ENCODE peak calls at places on chromosomes 5 and 9, in nine cellular contexts. T is CD4-positive, alpha-beta memory T cell; B is GM20000; Q is effector CD4-positive, alpha-beta T cell; M is choroid plexus epithelial cell; X is SJSA1; I is cardiac muscle cell; N is mesothelial cell of epicardium; J is activated naive CD4-positive, alpha-beta T cell. U is an unnamed sample.

GRCh38 chr5:89473196-89473595 is 590.2 kb upstream of the MEF2C start:
- DNase-seq in Q (no peak), N (no peak), I (no peak), B (no peak), J (no peak), X (peak; percentile 42), T (no peak), M (peak; percentile 36), U (no peak)

GRCh38 chr9:129185991-129186390 is 7.9 kb upstream of the IER5L start:
- DNase-seq in N (no peak), T (no peak), I (no peak), J (no peak), B (no peak), X (no peak), M (peak; percentile 39), Q (no peak), U (no peak)

GRCh38 chr5:136511046-136511445 is 145.7 kb upstream of the TRPC7 start:
- DNase-seq in J (no peak), I (no peak), B (no peak), Q (no peak), X (no peak), T (no peak), M (no peak), N (no peak), U (no peak)

GRCh38 chr5:147522435-147522834 is 12.6 kb upstream of the DPYSL3 start:
- DNase-seq in Q (no peak), I (peak; percentile 10), T (no peak), B (no peak), J (no peak), M (no peak), N (no peak), X (peak; percentile 47), U (no peak)

GRCh38 chr9:38622083-38622674 is 1.8 kb upstream of the ANKRD18A start:
- DNase-seq in M (no peak), Q (no peak), B (no peak), X (no peak), N (no peak), J (no peak), I (no peak), T (no peak), U (peak; percentile 79)

GRCh38 chr9:94625835-94626234 is 13.5 kb downstream of the FBP1 start:
- DNase-seq in B (no peak), J (no peak), Q (no peak), T (no peak), I (no peak), M (no peak), N (no peak), X (no peak), U (no peak)

GRCh38 chr9:125387861-125388524 is 126.4 kb downstream of the GAPVD1 start:
- DNase-seq in T (no peak), I (no peak), J (no peak), N (no peak), B (no peak), Q (no peak), X (no peak), M (no peak), U (peak; percentile 43)

GRCh38 chr9:137168907-137169763 is 716 bp downstream of the LRRC26 start:
- DNase-seq in B (peak; percentile 84), T (no peak), M (peak; percentile 50), Q (no peak), X (no peak), I (peak; percentile 45), J (no peak), N (peak; percentile 53), U (no peak)

GRCh38 chr9:98892296-98892695 is 51.4 kb upstream of the COL15A1 start:
- DNase-seq in X (peak; percentile 34), B (no peak), I (peak; percentile 54), Q (no peak), J (no peak), M (peak; percentile 67), T (no peak), N (no peak), U (no peak)

GRCh38 chr5:88117546-88117945 is 151.1 kb downstream of the TMEM161B start:
- DNase-seq in B (no peak), Q (no peak), I (no peak), M (no peak), T (no peak), J (no peak), X (no peak), N (no peak), U (no peak)

GRCh38 chr5:168121138-168121494 is 170.3 kb upstream of the WWC1 start:
- DNase-seq in J (no peak), B (no peak), I (no peak), T (no peak), M (no peak), N (no peak), Q (no peak), X (no peak), U (no peak)

GRCh38 chr9:33179298-33179697 is 12.2 kb upstream of the B4GALT1 start:
- DNase-seq in T (no peak), X (no peak), Q (no peak), B (no peak), I (no peak), M (no peak), J (no peak), N (no peak), U (no peak)

GRCh38 chr5:104241051-104241450 is 678.5 kb upstream of the NUDT12 start:
- DNase-seq in B (no peak), Q (no peak), T (no peak), I (no peak), M (peak; percentile 1), X (no peak), N (no peak), J (no peak), U (no peak)

GRCh38 chr5:10399839-10400238 is 41.8 kb upstream of the ROPN1L start:
- DNase-seq in B (no peak), N (no peak), Q (no peak), T (no peak), J (no peak), X (no peak), M (no peak), I (no peak), U (no peak)

GRCh38 chr5:4191024-4191423 is 595.4 kb downstream of the IRX1 start:
- DNase-seq in I (no peak), J (no peak), X (no peak), T (no peak), B (no peak), M (no peak), Q (no peak), N (no peak), U (no peak)

GRCh38 chr5:65440456-65440855 is 41.3 kb downstream of the ADAMTS6 start:
- DNase-seq in X (no peak), Q (no peak), I (no peak), J (no peak), N (no peak), B (no peak), T (no peak), M (no peak), U (no peak)

GRCh38 chr5:89968870-89969472 is 440.6 kb downstream of the CETN3 start:
- DNase-seq in Q (no peak), M (peak; percentile 72), I (peak; percentile 85), T (no peak), X (no peak), J (no peak), N (no peak), B (no peak), U (no peak)

GRCh38 chr5:141729387-141730006 is 47.5 kb upstream of the ARAP3 start:
- DNase-seq in M (no peak), X (no peak), J (no peak), T (no peak), Q (no peak), N (no peak), B (no peak), I (no peak), U (no peak)

GRCh38 chr9:116891438-116891837 is 204.3 kb downstream of the TRIM32 start:
- DNase-seq in B (no peak), T (no peak), I (no peak), X (no peak), Q (no peak), J (no peak), N (no peak), M (no peak), U (no peak)

GRCh38 chr5:40619406-40619805 is 60.3 kb upstream of the PTGER4 start:
- DNase-seq in J (no peak), M (peak; percentile 19), T (no peak), X (peak; percentile 14), I (no peak), Q (no peak), N (no peak), B (no peak), U (no peak)

GRCh38 chr5:153960269-153961215 is 78.2 kb downstream of the FAM114A2 start:
- DNase-seq in Q (no peak), M (no peak), B (no peak), I (peak; percentile 14), X (no peak), T (no peak), J (no peak), N (no peak), U (no peak)

GRCh38 chr5:133457439-133457838 is 154.9 kb downstream of the FSTL4 start:
- DNase-seq in I (no peak), T (no peak), B (no peak), Q (no peak), X (no peak), M (no peak), N (no peak), J (no peak), U (no peak)

GRCh38 chr5:83844320-83845068 is 123.8 kb upstream of the HAPLN1 start:
- DNase-seq in Q (no peak), J (no peak), N (no peak), I (peak; percentile 98), B (peak; percentile 67), T (no peak), M (peak; percentile 98), X (peak; percentile 57), U (no peak)

GRCh38 chr5:124789104-124789605 is 42.7 kb upstream of the ZNF608 start:
- DNase-seq in T (no peak), M (peak; percentile 28), N (no peak), B (no peak), J (no peak), I (no peak), X (no peak), Q (no peak), U (no peak)

GRCh38 chr5:24788829-24789509 is 144.2 kb upstream of the CDH10 start:
- DNase-seq in J (no peak), B (no peak), I (peak; percentile 9), T (no peak), X (no peak), N (no peak), Q (no peak), M (peak; percentile 0), U (no peak)

GRCh38 chr5:53418844-53419243 is 61.6 kb upstream of the FST start:
- DNase-seq in X (peak; percentile 83), B (no peak), N (no peak), T (no peak), Q (no peak), I (peak; percentile 89), J (no peak), M (peak; percentile 83), U (no peak)

GRCh38 chr5:62732677-62733121 is 154.1 kb downstream of the LRRC70 start:
- DNase-seq in B (no peak), M (peak; percentile 10), X (no peak), J (no peak), I (peak; percentile 33), N (no peak), Q (no peak), T (no peak), U (no peak)

GRCh38 chr9:127059648-127060365 is 62.6 kb downstream of the ANGPTL2 start:
- DNase-seq in T (no peak), M (no peak), Q (no peak), N (no peak), J (no peak), I (no peak), B (peak; percentile 40), X (no peak), U (no peak)

GRCh38 chr5:83036991-83037390 is 40.2 kb downstream of the TMEM167A start:
- DNase-seq in I (peak; percentile 27), N (no peak), J (no peak), Q (no peak), T (no peak), X (peak; percentile 24), B (no peak), M (no peak), U (no peak)

GRCh38 chr9:87214991-87215390 is 267.7 kb upstream of the GAS1 start:
- DNase-seq in J (no peak), T (no peak), Q (no peak), M (no peak), I (no peak), B (no peak), N (no peak), X (no peak), U (no peak)

GRCh38 chr9:107137495-107138202 is 145.4 kb upstream of the RAD23B start:
- DNase-seq in X (peak; percentile 23), I (peak; percentile 56), Q (no peak), T (no peak), N (no peak), M (peak; percentile 53), B (peak; percentile 33), J (no peak), U (no peak)